ENCODE peak calls at places on chromosome 15, in seven cellular contexts. Z is uterus, V is esophagus squamous epithelium, D is breast epithelium, N is heart left ventricle, H is sigmoid colon, Y is adrenal gland. L is an unnamed sample.

GRCh38 chr15:89197503-89197971 is 23.8 kb downstream of the RLBP1 start:
- DNase-seq in Z (no peak), V (no peak), D (no peak), N (no peak), H (peak), Y (peak), L (no peak)

GRCh38 chr15:49438970-49439631 is 16.1 kb downstream of the FGF7 start:
- DNase-seq in Z (peak), V (peak), D (no peak), N (peak), H (peak), Y (peak), L (peak)

GRCh38 chr15:89429023-89429422 is 67.4 kb downstream of the RHCG start:
- DNase-seq in Z (no peak), V (no peak), D (no peak), N (no peak), H (no peak), Y (no peak), L (no peak)

GRCh38 chr15:46955576-46955975 is 761.7 kb upstream of the SEMA6D start:
- DNase-seq in Z (no peak), V (no peak), D (no peak), N (no peak), H (no peak), Y (no peak), L (no peak)

GRCh38 chr15:52010633-52011595 is 8.1 kb upstream of the MAPK6 start:
- DNase-seq in Z (peak), V (no peak), D (peak), N (no peak), H (peak), Y (peak), L (no peak)

GRCh38 chr15:29670945-29671307 is 151.3 kb downstream of the TJP1 start:
- DNase-seq in Z (no peak), V (no peak), D (no peak), N (no peak), H (no peak), Y (no peak), L (no peak)

GRCh38 chr15:86623236-86623635 is 543.6 kb downstream of the AGBL1 start:
- DNase-seq in Z (no peak), V (no peak), D (no peak), N (peak), H (no peak), Y (no peak), L (no peak)

GRCh38 chr15:34436126-34436955 is 1.3 kb downstream of the GOLGA8A start:
- DNase-seq in Z (no peak), V (no peak), D (no peak), N (no peak), H (no peak), Y (peak), L (no peak)

GRCh38 chr15:42159381-42160015 is 3.1 kb upstream of the PLA2G4F start:
- DNase-seq in Z (no peak), V (no peak), D (no peak), N (peak), H (no peak), Y (peak), L (peak)

GRCh38 chr15:29968099-29968892 is 114.5 kb upstream of the GOLGA8J start:
- DNase-seq in Z (no peak), V (no peak), D (no peak), N (no peak), H (no peak), Y (no peak), L (no peak)

GRCh38 chr15:60646595-60646994 is 167.7 kb upstream of the ICE2 start:
- DNase-seq in Z (no peak), V (no peak), D (no peak), N (no peak), H (no peak), Y (no peak), L (no peak)

GRCh38 chr15:50916395-50916794 is 7.9 kb downstream of the AP4E1 start:
- DNase-seq in Z (no peak), V (no peak), D (no peak), N (no peak), H (no peak), Y (no peak), L (no peak)

GRCh38 chr15:81809543-81809942 is 236.3 kb downstream of the MEX3B start:
- DNase-seq in Z (no peak), V (no peak), D (no peak), N (peak), H (no peak), Y (no peak), L (no peak)

GRCh38 chr15:50149090-50149489 is 30.1 kb upstream of the ATP8B4 start:
- DNase-seq in Z (no peak), V (no peak), D (no peak), N (no peak), H (no peak), Y (no peak), L (no peak)

GRCh38 chr15:48402778-48403177 is 71.5 kb downstream of the DUT start:
- DNase-seq in Z (no peak), V (no peak), D (no peak), N (no peak), H (no peak), Y (no peak), L (no peak)

GRCh38 chr15:29132786-29133185 is 136.8 kb downstream of the NSMCE3 start:
- DNase-seq in Z (no peak), V (no peak), D (peak), N (no peak), H (peak), Y (no peak), L (no peak)

GRCh38 chr15:68210821-68211655 is 5.9 kb upstream of the CALML4 start:
- DNase-seq in Z (peak), V (no peak), D (peak), N (peak), H (peak), Y (peak), L (peak)

GRCh38 chr15:101277038-101277822 is at the start of gene SELENOS:
- DNase-seq in Z (peak), V (peak), D (peak), N (peak), H (peak), Y (peak), L (peak)

GRCh38 chr15:45794768-45795486 is 160.1 kb downstream of the SQOR start:
- DNase-seq in Z (no peak), V (no peak), D (no peak), N (no peak), H (no peak), Y (no peak), L (no peak)

GRCh38 chr15:51736646-51737537 is 563 bp downstream of the LYSMD2 start:
- DNase-seq in Z (peak), V (no peak), D (no peak), N (peak), H (peak), Y (peak), L (peak)

GRCh38 chr15:67820992-67821783 is 4.1 kb upstream of the SKOR1 start:
- DNase-seq in Z (peak), V (no peak), D (no peak), N (peak), H (no peak), Y (peak), L (peak)

GRCh38 chr15:51878446-51879386 is 49.3 kb downstream of the TMOD3 start:
- DNase-seq in Z (no peak), V (no peak), D (no peak), N (no peak), H (no peak), Y (no peak), L (no peak)

GRCh38 chr15:83378921-83379561 is 68.1 kb upstream of the SH3GL3 start:
- DNase-seq in Z (no peak), V (no peak), D (no peak), N (no peak), H (no peak), Y (no peak), L (no peak)

GRCh38 chr15:90763700-90764099 is 46.6 kb downstream of the BLM start:
- DNase-seq in Z (no peak), V (no peak), D (no peak), N (no peak), H (no peak), Y (no peak), L (no peak)

GRCh38 chr15:90765489-90765888 is 48.3 kb downstream of the BLM start:
- DNase-seq in Z (no peak), V (no peak), D (no peak), N (no peak), H (no peak), Y (no peak), L (no peak)

GRCh38 chr15:90760661-90761232 is 43.6 kb downstream of the BLM start:
- DNase-seq in Z (no peak), V (no peak), D (no peak), N (no peak), H (no peak), Y (no peak), L (no peak)

GRCh38 chr15:90761629-90762028 is 44.5 kb downstream of the BLM start:
- DNase-seq in Z (no peak), V (no peak), D (no peak), N (no peak), H (no peak), Y (no peak), L (no peak)

DNA sequence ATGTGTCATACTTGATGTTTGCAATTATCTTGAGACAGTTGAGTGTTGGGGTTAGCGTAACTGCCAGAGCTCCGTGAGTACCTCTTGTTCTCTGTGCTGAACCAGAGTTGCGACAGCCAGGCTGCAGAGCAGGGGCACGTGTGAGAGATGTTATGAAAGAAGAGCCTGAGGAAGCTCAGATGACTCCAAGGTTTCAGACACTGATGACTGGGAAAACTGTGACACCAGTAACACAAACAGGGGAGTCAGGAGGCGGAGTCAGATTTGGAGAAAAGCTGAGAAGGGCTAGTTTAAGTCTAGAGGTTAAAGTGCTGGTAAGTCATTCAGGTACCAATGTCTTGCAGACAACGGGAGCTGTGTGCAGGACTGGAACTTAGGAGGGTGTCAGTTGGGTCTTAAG is 45.0 kb downstream of the BLM start:
- DNase-seq in Z (peak), V (no peak), D (no peak), N (peak), H (peak), Y (peak), L (no peak)
- TF ChIP-seq POLR2A in Z (no peak), V (peak), D (no peak), N (no peak), H (no peak), Y (no peak), L (no peak)

DNA sequence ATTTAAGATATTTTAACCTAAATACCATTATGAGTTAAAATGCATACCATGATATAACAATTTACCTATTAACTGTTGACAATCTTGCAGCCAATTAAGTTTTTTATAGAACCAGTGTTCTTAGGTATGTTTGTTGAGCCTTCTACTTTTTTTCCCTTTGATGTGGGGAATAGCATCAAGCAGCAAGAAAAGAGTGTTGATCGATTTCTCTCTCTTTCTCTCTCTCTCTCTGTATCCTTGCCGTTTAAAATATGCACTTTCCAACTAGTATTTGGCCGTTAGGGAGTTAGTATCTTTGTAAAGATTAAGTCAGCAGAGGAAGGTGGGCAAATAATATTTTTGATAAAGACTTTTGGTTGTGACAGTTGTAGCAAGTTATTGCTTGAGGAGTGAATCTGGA is 5.9 kb downstream of the CHD2 start:
- DNase-seq in Z (no peak), V (no peak), D (no peak), N (no peak), H (no peak), Y (no peak), L (no peak)
- H3K4me3 ChIP-seq in Z (no peak), V (no peak), D (peak), N (peak), H (no peak), Y (no peak), L (no peak)

GRCh38 chr15:66474140-66474539 is 23.4 kb downstream of the SNAPC5 start:
- DNase-seq in Z (no peak), V (no peak), D (no peak), N (no peak), H (no peak), Y (no peak), L (no peak)

GRCh38 chr15:66476535-66476934 is 21.0 kb downstream of the SNAPC5 start:
- DNase-seq in Z (no peak), V (no peak), D (no peak), N (no peak), H (no peak), Y (no peak), L (no peak)

GRCh38 chr15:66477011-66477410 is 20.6 kb downstream of the SNAPC5 start:
- DNase-seq in Z (no peak), V (no peak), D (no peak), N (no peak), H (no peak), Y (no peak), L (no peak)

DNA sequence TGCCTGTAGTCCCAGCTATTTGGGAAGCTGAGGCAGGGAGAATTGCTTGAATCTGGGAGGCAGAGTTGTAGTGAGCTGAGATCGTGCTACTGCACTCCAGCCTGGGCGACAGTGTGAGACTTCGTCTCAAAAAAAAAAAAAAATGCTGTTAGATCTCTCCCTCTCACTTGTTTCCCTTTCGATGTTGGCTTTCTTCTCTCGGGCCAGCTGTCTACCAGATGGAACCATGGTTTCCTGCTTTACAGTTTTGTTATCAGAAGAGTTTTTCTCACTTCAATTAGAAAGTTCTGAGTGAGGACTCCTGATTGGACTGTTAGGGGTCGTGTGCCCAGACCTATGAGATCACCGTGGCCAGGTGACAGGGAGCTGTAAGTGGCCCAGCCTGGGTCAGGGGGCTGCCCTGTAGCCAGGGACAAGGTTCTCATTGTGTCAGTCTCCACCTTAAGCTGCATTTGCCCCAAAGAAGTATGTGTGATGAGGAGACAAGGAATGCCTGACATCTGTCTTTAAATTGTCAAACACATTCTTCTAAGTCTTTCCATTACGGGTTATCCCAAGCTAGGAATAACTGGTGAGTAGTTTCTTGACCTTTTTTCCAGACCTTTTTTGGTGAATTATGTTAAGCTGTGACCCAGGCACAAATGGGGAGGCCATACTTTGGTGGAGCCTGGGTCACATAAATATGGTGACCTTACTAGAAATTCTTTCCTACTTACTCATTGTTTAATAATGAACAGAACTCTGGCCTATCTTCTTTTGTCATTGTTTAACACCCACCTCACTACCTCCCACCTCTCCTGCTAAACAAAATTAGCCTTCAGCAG is 25.2 kb downstream of the SNAPC5 start:
- DNase-seq in Z (no peak), V (no peak), D (no peak), N (peak), H (no peak), Y (no peak), L (no peak)
- H3K27ac ChIP-seq in Z (no peak), V (no peak), D (peak), N (no peak), H (no peak), Y (no peak), L (no peak)

GRCh38 chr15:63597821-63598220 is 634 bp downstream of the FBXL22 start:
- DNase-seq in Z (no peak), V (no peak), D (no peak), N (no peak), H (no peak), Y (no peak), L (peak)
- TF ChIP-seq POLR2A in Z (no peak), V (no peak), D (no peak), N (no peak), H (no peak), Y (no peak), L (no peak)

GRCh38 chr15:97804950-97805349 is 155.6 kb upstream of the ARRDC4 start:
- DNase-seq in Z (no peak), V (no peak), D (no peak), N (no peak), H (no peak), Y (no peak), L (no peak)

GRCh38 chr15:97806731-97807130 is 153.8 kb upstream of the ARRDC4 start:
- DNase-seq in Z (no peak), V (no peak), D (no peak), N (no peak), H (no peak), Y (no peak), L (no peak)
- H3K4me3 ChIP-seq in Z (no peak), V (no peak), D (no peak), N (no peak), H (no peak), Y (no peak), L (no peak)

DNA sequence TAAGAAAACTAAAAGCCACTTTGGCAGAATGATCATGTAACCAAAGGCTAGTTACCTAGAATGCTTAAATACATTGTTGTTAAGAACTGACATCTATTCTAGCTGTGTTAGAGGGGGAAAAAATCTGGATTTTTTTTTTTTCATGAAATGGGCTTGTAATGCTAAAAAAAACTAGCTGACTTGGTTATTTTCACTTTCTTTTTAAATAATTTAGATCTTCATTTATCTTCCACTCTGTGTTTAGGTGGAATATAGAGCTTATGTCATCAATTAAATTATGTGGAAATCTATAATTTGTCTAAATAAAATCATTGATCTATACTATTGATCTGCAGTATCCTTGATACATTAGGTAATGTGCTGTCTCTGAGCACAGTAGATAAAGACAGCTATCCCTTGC is 217.4 kb downstream of the TCF12 start:
- DNase-seq in Z (no peak), V (no peak), D (no peak), N (no peak), H (no peak), Y (no peak), L (no peak)
- H3K27ac ChIP-seq in Z (peak), V (no peak), D (no peak), N (no peak), H (no peak), Y (no peak), L (no peak)